ENCODE peak calls at places on chromosomes 11 and 22, in five cellular contexts. L, O, Z, J and F are unnamed samples. For H3K9me3, the result is how much of the 10 kb centered on the place peaks cover.

GRCh38 chr22:39662677-39663034 is 92.1 kb downstream of the CACNA1I start:
- DNase-seq in O (no peak), J (no peak), L (no peak), Z (no peak), F (no peak)

GRCh38 chr22:30238661-30239420 is 7.7 kb downstream of the LIF start:
- DNase-seq in L (no peak), O (no peak), J (no peak), Z (peak), F (no peak)

GRCh38 chr11:95299078-95299611 is 68.1 kb upstream of the SESN3 start:
- DNase-seq in L (no peak), J (no peak), Z (peak), O (no peak), F (no peak)

GRCh38 chr11:28461338-28461737 is 353.1 kb downstream of the METTL15 start:
- DNase-seq in L (no peak), O (no peak), Z (no peak), J (no peak), F (no peak)

GRCh38 chr11:71139516-71140205 is 112.7 kb downstream of the SHANK2 start:
- DNase-seq in J (no peak), L (no peak), O (peak), Z (no peak), F (no peak)

GRCh38 chr11:110600322-110600721 is 111.9 kb downstream of the ARHGAP20 start:
- DNase-seq in Z (no peak), L (no peak), O (no peak), J (no peak), F (no peak)

GRCh38 chr11:61587541-61587941 is 6.7 kb upstream of the SYT7 start:
- DNase-seq in O (no peak), L (no peak), Z (peak), J (peak), F (peak)

GRCh38 chr11:61266602-61267001 is 25.6 kb downstream of the PGA5 start:
- DNase-seq in L (no peak), J (no peak), Z (no peak), O (no peak), F (no peak)

GRCh38 chr11:130908770-130909625 is 7.3 kb downstream of the SNX19 start:
- DNase-seq in J (no peak), L (no peak), Z (no peak), O (no peak), F (no peak)

GRCh38 chr22:32717337-32718240 is 83.9 kb upstream of the TIMP3 start:
- DNase-seq in O (no peak), Z (no peak), L (no peak), J (peak), F (no peak)

GRCh38 chr11:125001073-125001764 is 47.2 kb downstream of the CCDC15 start:
- DNase-seq in J (no peak), Z (no peak), L (no peak), O (no peak), F (no peak)

GRCh38 chr11:14105446-14105845 is 142.9 kb downstream of the SPON1 start:
- DNase-seq in Z (no peak), J (no peak), O (no peak), L (no peak), F (no peak)

GRCh38 chr22:39808087-39808486 is 85.5 kb downstream of the ENTHD1 start:
- DNase-seq in J (no peak), O (no peak), L (peak), Z (peak), F (no peak)

GRCh38 chr11:10350341-10350740 is 45.5 kb downstream of the ADM start:
- DNase-seq in O (no peak), Z (peak), J (no peak), L (peak), F (no peak)

GRCh38 chr11:105929381-105929955 is 92.6 kb downstream of the MSANTD4 start:
- DNase-seq in L (no peak), Z (no peak), O (no peak), J (no peak), F (no peak)

GRCh38 chr11:125275905-125276634 is 111.5 kb downstream of the PKNOX2 start:
- DNase-seq in Z (no peak), J (no peak), O (no peak), L (no peak), F (no peak)

GRCh38 chr11:112662554-112662953 is 298.7 kb upstream of the NCAM1 start:
- DNase-seq in O (no peak), Z (no peak), L (no peak), J (no peak), F (no peak)

GRCh38 chr11:33280402-33280801 is 23.2 kb downstream of the HIPK3 start:
- DNase-seq in Z (no peak), L (no peak), O (no peak), J (no peak), F (no peak)

GRCh38 chr11:69446108-69446507 is 35.4 kb upstream of the LINC01488 start:
- DNase-seq in O (peak), J (no peak), L (no peak), Z (no peak), F (no peak)

GRCh38 chr11:46237248-46238077 is 40.0 kb upstream of the CREB3L1 start:
- DNase-seq in L (no peak), O (peak), Z (peak), J (peak), F (peak)

GRCh38 chr11:72066855-72067254 is 13.5 kb downstream of the NUMA1 start:
- DNase-seq in J (no peak), O (no peak), L (no peak), Z (no peak), F (no peak)

GRCh38 chr22:31090217-31091085 is 9.3 kb downstream of the SMTN start:
- DNase-seq in L (no peak), O (peak), J (no peak), Z (no peak), F (no peak)

GRCh38 chr11:73072935-73073481 is 69.1 kb downstream of the FCHSD2 start:
- DNase-seq in Z (no peak), L (no peak), O (no peak), J (no peak), F (no peak)

GRCh38 chr22:23520875-23521441 is 59.1 kb downstream of the IGLL1 start:
- DNase-seq in O (no peak), L (no peak), J (no peak), Z (peak), F (no peak)

GRCh38 chr11:73995247-73995646 is 12.6 kb upstream of the UCP2 start:
- DNase-seq in J (no peak), L (no peak), O (no peak), Z (no peak), F (no peak)

GRCh38 chr22:37538590-37539357 is 19.6 kb upstream of the CARD10 start:
- DNase-seq in Z (peak), J (peak), L (peak), O (peak), F (peak)

GRCh38 chr22:44360686-44361381 is 48.1 kb upstream of the SHISAL1 start:
- DNase-seq in J (peak), Z (no peak), L (no peak), O (peak), F (no peak)

GRCh38 chr11:69703711-69704507 is at the start of gene FGF19:
- DNase-seq in Z (peak), L (no peak), O (no peak), J (no peak), F (no peak)

GRCh38 chr11:77695417-77695816 is 57.8 kb upstream of the CLNS1A start:
- DNase-seq in J (no peak), L (no peak), Z (no peak), O (no peak), F (no peak)

GRCh38 chr11:124799384-124800225 is 601 bp downstream of the MSANTD2 start:
- DNase-seq in O (peak), Z (peak), J (peak), L (no peak), F (peak)

GRCh38 chr11:68954970-68955958 is 25.5 kb downstream of the MRGPRD start:
- DNase-seq in J (peak), L (no peak), O (peak), Z (no peak), F (no peak)

GRCh38 chr11:94330789-94331188 is 26.4 kb downstream of the IZUMO1R start:
- DNase-seq in L (no peak), J (no peak), O (no peak), Z (no peak), F (no peak)

GRCh38 chr22:31302021-31302420 is 9.7 kb upstream of the PIK3IP1 start:
- DNase-seq in J (no peak), Z (no peak), L (no peak), O (no peak), F (no peak)

DNA sequence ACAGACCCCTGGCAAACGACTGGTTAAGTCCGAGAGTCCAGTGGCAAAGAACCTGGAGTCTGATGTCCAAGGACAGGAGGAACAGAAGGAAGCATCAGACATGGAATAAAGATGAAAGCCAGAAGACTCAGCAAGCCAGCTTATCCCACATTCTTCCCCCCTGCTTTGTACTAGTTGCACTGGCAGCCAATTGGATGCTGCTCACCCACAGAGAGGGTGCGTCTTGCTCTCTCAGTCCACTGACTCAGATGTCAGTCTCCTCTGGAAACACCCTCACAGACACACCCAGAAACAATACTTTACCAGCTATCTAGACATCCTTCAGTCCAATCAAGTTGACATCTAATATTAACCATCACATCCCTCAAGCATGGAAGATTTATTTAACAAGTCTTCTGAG is 1265.8 kb upstream of the CNTN5 start:
- DNase-seq in J (no peak), Z (no peak), O (no peak), L (no peak), F (no peak)
- H3K9me3 ChIP-seq in J (under half), Z (under half), O (under half), L (under half), F (under half)

GRCh38 chr22:47372596-47373385 is 610.3 kb downstream of the TBC1D22A start:
- DNase-seq in J (no peak), L (no peak), Z (no peak), O (peak), F (no peak)
- H3K9me3 ChIP-seq in J (under half), L (under half), Z (under half), O (under half), F (under half)

GRCh38 chr11:134643115-134643514 is 231.1 kb upstream of the B3GAT1 start:
- DNase-seq in L (no peak), Z (no peak), J (no peak), O (peak), F (no peak)
- H3K9me3 ChIP-seq in L (under half), Z (under half), J (under half), O (under half), F (under half)

GRCh38 chr22:11616811-11617210 is 3911.2 kb upstream of the OR11H1 start:
- DNase-seq in Z (no peak), J (no peak), L (no peak), O (no peak), F (no peak)
- H3K9me3 ChIP-seq in Z (under half), J (under half), L (under half), O (under half), F (under half)

GRCh38 chr22:48806227-48806781 is 1021.4 kb downstream of the BRD1 start:
- DNase-seq in O (no peak), J (no peak), Z (no peak), L (no peak), F (no peak)
- H3K9me3 ChIP-seq in O (under half), J (under half), Z (under half), L (under half), F (under half)

GRCh38 chr22:16818538-16818937 is 6.7 kb downstream of the XKR3 start:
- DNase-seq in Z (no peak), L (no peak), J (no peak), O (no peak), F (no peak)
- H3K9me3 ChIP-seq in Z (under half), L (under half), J (under half), O (under half), F (under half)

DNA sequence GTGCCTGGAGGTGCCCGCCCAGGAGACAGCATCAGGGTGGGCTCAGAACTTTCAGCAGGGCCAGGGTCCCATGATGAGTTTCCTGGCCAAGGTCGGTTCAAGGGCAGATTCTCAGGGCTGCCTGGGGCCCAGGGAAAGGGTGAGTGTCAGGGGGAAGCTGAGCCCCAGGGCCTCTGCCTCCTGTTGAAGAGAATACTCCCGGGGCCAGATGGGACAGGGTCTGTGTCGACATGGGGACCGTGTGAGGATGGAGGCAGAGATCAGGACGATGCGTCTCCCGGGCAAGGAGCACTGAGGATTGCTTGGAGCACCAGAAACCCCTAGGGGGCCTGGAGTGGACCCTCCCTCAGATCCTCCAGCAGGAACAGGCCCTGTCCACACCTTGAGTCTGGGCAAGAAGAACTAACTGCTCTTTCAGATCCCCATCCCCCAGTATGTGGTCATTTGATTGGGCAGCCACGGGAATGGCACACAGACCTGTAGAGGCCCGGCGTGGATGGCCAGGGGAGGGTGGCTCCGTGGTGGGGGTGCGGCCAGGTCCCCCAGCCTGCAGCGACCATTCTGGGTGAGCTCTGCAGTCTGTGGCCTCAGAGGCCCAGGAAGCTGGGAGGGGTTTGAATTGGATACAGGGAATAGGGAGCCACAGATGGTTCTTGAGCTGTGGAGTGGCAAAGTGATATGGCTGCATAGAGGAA is 1078.7 kb downstream of the BRD1 start:
- DNase-seq in O (no peak), L (no peak), J (no peak), Z (no peak), F (no peak)
- H3K9me3 ChIP-seq in O (under half), L (under half), J (under half), Z (under half), F (under half)

GRCh38 chr22:47367107-47367690 is 604.7 kb downstream of the TBC1D22A start:
- DNase-seq in Z (no peak), L (no peak), O (no peak), J (no peak), F (no peak)
- H3K9me3 ChIP-seq in Z (under half), L (under half), O (under half), J (under half), F (under half)